ENCODE peak calls at places on chromosomes 5 and 9, in four cellular contexts. One of them, this sample, is unnamed. For H3K79me2, the result is how much of the 10 kb centered on the place peaks cover.

GRCh38 chr5:133746834-133747233 is 134.5 kb upstream of the FSTL4 start:
- DNase-seq in PC-3: no peak
- DNase-seq in HCT116: peak
- DNase-seq in fibroblast of lung: no peak
- DNase-seq in this sample: no peak

GRCh38 chr9:72753261-72753893 is 199.5 kb downstream of the ALDH1A1 start:
- DNase-seq in PC-3: peak
- DNase-seq in HCT116: no peak
- DNase-seq in fibroblast of lung: peak
- DNase-seq in this sample: no peak

GRCh38 chr5:59517926-59518585 is 375.5 kb downstream of the PDE4D start:
- DNase-seq in PC-3: peak
- DNase-seq in HCT116: no peak
- DNase-seq in fibroblast of lung: peak
- DNase-seq in this sample: no peak

GRCh38 chr9:127934248-127934647 is 3.4 kb downstream of the DPM2 start:
- DNase-seq in PC-3: no peak
- DNase-seq in HCT116: no peak
- DNase-seq in fibroblast of lung: no peak
- DNase-seq in this sample: no peak

GRCh38 chr5:17024686-17025180 is 88.6 kb upstream of the MYO10 start:
- DNase-seq in PC-3: peak
- DNase-seq in HCT116: no peak
- DNase-seq in fibroblast of lung: peak
- DNase-seq in this sample: peak

GRCh38 chr5:119943148-119943547 is 313.8 kb downstream of the FAM170A start:
- DNase-seq in PC-3: peak
- DNase-seq in HCT116: no peak
- DNase-seq in fibroblast of lung: peak
- DNase-seq in this sample: no peak

GRCh38 chr9:126515873-126516505 is 97.7 kb upstream of the LMX1B start:
- DNase-seq in PC-3: no peak
- DNase-seq in HCT116: no peak
- DNase-seq in fibroblast of lung: no peak
- DNase-seq in this sample: no peak

GRCh38 chr5:104942735-104943134 is 1380.1 kb upstream of the NUDT12 start:
- DNase-seq in PC-3: peak
- DNase-seq in HCT116: no peak
- DNase-seq in fibroblast of lung: peak
- DNase-seq in this sample: peak

GRCh38 chr5:130386155-130386554 is 481.9 kb downstream of the CHSY3 start:
- DNase-seq in PC-3: no peak
- DNase-seq in HCT116: no peak
- DNase-seq in fibroblast of lung: no peak
- DNase-seq in this sample: no peak

GRCh38 chr5:56070795-56071539 is 76.2 kb upstream of the IL6ST start:
- DNase-seq in PC-3: no peak
- DNase-seq in HCT116: no peak
- DNase-seq in fibroblast of lung: no peak
- DNase-seq in this sample: no peak

GRCh38 chr5:174046558-174046957 is 1.1 kb downstream of the NSG2 start:
- DNase-seq in PC-3: no peak
- DNase-seq in HCT116: no peak
- DNase-seq in fibroblast of lung: no peak
- DNase-seq in this sample: no peak

GRCh38 chr5:142841511-142842255 is 71.5 kb downstream of the ARHGAP26 start:
- DNase-seq in PC-3: no peak
- DNase-seq in HCT116: no peak
- DNase-seq in fibroblast of lung: peak
- DNase-seq in this sample: peak

GRCh38 chr9:92189782-92190535 is 74.7 kb upstream of the SPTLC1 start:
- DNase-seq in PC-3: no peak
- DNase-seq in HCT116: no peak
- DNase-seq in fibroblast of lung: no peak
- DNase-seq in this sample: no peak

GRCh38 chr5:125497651-125498050 is 751.2 kb upstream of the ZNF608 start:
- DNase-seq in PC-3: no peak
- DNase-seq in HCT116: no peak
- DNase-seq in fibroblast of lung: no peak
- DNase-seq in this sample: no peak

GRCh38 chr5:178413992-178414391 is 176.2 kb downstream of the COL23A1 start:
- DNase-seq in PC-3: no peak
- DNase-seq in HCT116: no peak
- DNase-seq in fibroblast of lung: no peak
- DNase-seq in this sample: no peak

GRCh38 chr5:160315968-160316367 is 3.6 kb upstream of the CCNJL start:
- DNase-seq in PC-3: peak
- DNase-seq in HCT116: peak
- DNase-seq in fibroblast of lung: peak
- DNase-seq in this sample: peak

GRCh38 chr9:91771027-91771426 is 179.0 kb downstream of the ROR2 start:
- DNase-seq in PC-3: peak
- DNase-seq in HCT116: no peak
- DNase-seq in fibroblast of lung: peak
- DNase-seq in this sample: peak

GRCh38 chr9:33024126-33024965 is 727 bp upstream of the DNAJA1 start:
- DNase-seq in PC-3: peak
- DNase-seq in HCT116: peak
- DNase-seq in fibroblast of lung: peak
- DNase-seq in this sample: no peak

GRCh38 chr9:100064872-100065581 is 33.8 kb downstream of the ERP44 start:
- DNase-seq in PC-3: peak
- DNase-seq in HCT116: no peak
- DNase-seq in fibroblast of lung: peak
- DNase-seq in this sample: peak

GRCh38 chr5:162377895-162378294 is 310.3 kb downstream of the GABRG2 start:
- DNase-seq in PC-3: no peak
- DNase-seq in HCT116: no peak
- DNase-seq in fibroblast of lung: no peak
- DNase-seq in this sample: no peak

GRCh38 chr5:116771466-116772151 is 197.0 kb upstream of the SEMA6A start:
- DNase-seq in PC-3: no peak
- DNase-seq in HCT116: no peak
- DNase-seq in fibroblast of lung: no peak
- DNase-seq in this sample: no peak

GRCh38 chr5:140365941-140366340 is 5.9 kb downstream of the SLC4A9 start:
- DNase-seq in PC-3: no peak
- DNase-seq in HCT116: no peak
- DNase-seq in fibroblast of lung: no peak
- DNase-seq in this sample: no peak

GRCh38 chr9:121323449-121324151 is 46.5 kb downstream of the STOM start:
- DNase-seq in PC-3: no peak
- DNase-seq in HCT116: no peak
- DNase-seq in fibroblast of lung: no peak
- DNase-seq in this sample: no peak

GRCh38 chr5:139669681-139670368 is 21.7 kb downstream of the CXXC5 start:
- DNase-seq in PC-3: no peak
- DNase-seq in HCT116: no peak
- DNase-seq in fibroblast of lung: no peak
- DNase-seq in this sample: no peak

GRCh38 chr5:17123010-17123409 is 94.4 kb upstream of the BASP1 start:
- DNase-seq in PC-3: no peak
- DNase-seq in HCT116: no peak
- DNase-seq in fibroblast of lung: no peak
- DNase-seq in this sample: no peak

GRCh38 chr5:179588166-179588565 is 35.3 kb downstream of the HNRNPH1 start:
- DNase-seq in PC-3: no peak
- DNase-seq in HCT116: no peak
- DNase-seq in fibroblast of lung: no peak
- DNase-seq in this sample: no peak

GRCh38 chr5:53262348-53262970 is 152.9 kb upstream of the MOCS2 start:
- DNase-seq in PC-3: peak
- DNase-seq in HCT116: peak
- DNase-seq in fibroblast of lung: peak
- DNase-seq in this sample: no peak

GRCh38 chr5:58357799-58358198 is 102.1 kb downstream of the PLK2 start:
- DNase-seq in PC-3: no peak
- DNase-seq in HCT116: no peak
- DNase-seq in fibroblast of lung: no peak
- DNase-seq in this sample: peak

GRCh38 chr9:132711846-132712245 is 41.6 kb downstream of the GTF3C4 start:
- DNase-seq in PC-3: no peak
- DNase-seq in HCT116: no peak
- DNase-seq in fibroblast of lung: no peak
- DNase-seq in this sample: peak

GRCh38 chr9:2620876-2621677 is 510 bp upstream of the VLDLR start:
- DNase-seq in PC-3: peak
- DNase-seq in HCT116: no peak
- DNase-seq in fibroblast of lung: peak
- DNase-seq in this sample: peak

GRCh38 chr5:72133212-72133990 is 26.1 kb downstream of the MAP1B start:
- DNase-seq in PC-3: peak
- DNase-seq in HCT116: no peak
- DNase-seq in fibroblast of lung: peak
- DNase-seq in this sample: no peak

DNA sequence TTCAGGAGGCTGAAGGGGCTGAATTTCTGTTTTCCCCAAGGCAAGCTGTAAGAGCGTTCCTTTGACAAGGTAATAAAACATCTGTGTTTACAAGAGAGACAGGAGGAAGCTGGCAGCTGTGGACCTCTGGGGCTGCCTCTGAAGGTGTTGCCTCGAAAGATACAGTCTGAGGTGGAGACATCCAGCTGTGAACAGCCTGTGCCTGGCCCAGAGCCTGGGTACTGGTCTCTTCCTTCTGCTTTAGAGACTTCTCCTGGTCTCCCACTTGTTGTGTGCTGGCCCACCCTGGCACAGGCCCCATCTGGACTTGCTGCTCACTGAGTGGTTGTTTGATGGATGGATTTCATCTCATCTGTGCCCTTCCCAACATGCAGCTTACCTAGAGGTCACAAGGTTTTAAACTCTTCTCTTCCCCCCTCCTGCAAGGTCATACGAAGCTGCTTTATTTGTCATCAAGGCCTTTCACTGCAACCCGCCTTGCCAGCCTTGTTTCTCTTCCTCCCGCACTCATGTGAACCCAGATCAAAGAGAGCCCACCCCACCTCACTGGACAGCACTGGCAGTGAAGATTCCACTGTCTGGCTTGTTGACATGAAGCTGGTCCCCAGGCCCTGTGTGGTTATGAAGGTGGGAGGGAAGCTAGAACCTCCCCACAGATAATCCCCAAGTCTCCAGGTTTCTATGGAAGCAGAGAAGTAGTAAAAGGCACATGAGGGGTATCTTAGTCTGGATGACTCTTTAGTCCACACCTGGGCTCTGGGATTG is 35.0 kb upstream of the ALDH1B1 start:
- DNase-seq in PC-3: no peak
- DNase-seq in HCT116: no peak
- DNase-seq in fibroblast of lung: no peak
- DNase-seq in this sample: no peak
- H3K79me2 ChIP-seq in PC-3: under half
- H3K79me2 ChIP-seq in HCT116: under half
- H3K79me2 ChIP-seq in fibroblast of lung: under half
- H3K79me2 ChIP-seq in this sample: under half

GRCh38 chr5:95920822-95921221 is 40.8 kb downstream of the ELL2 start:
- DNase-seq in PC-3: no peak
- DNase-seq in HCT116: no peak
- DNase-seq in fibroblast of lung: no peak
- DNase-seq in this sample: no peak
- H3K79me2 ChIP-seq in PC-3: half or more
- H3K79me2 ChIP-seq in HCT116: under half
- H3K79me2 ChIP-seq in fibroblast of lung: half or more
- H3K79me2 ChIP-seq in this sample: under half

GRCh38 chr5:172805736-172806255 is 28.3 kb upstream of the ERGIC1 start:
- DNase-seq in PC-3: no peak
- DNase-seq in HCT116: no peak
- DNase-seq in fibroblast of lung: no peak
- DNase-seq in this sample: no peak
- H3K79me2 ChIP-seq in PC-3: under half
- H3K79me2 ChIP-seq in HCT116: under half
- H3K79me2 ChIP-seq in fibroblast of lung: under half
- H3K79me2 ChIP-seq in this sample: under half

GRCh38 chr5:372556-372910 is 51.0 kb downstream of the AHRR start:
- DNase-seq in PC-3: no peak
- DNase-seq in HCT116: no peak
- DNase-seq in fibroblast of lung: no peak
- DNase-seq in this sample: no peak
- H3K79me2 ChIP-seq in PC-3: under half
- H3K79me2 ChIP-seq in HCT116: under half
- H3K79me2 ChIP-seq in fibroblast of lung: under half
- H3K79me2 ChIP-seq in this sample: under half

GRCh38 chr5:135429326-135429725 is 17.8 kb downstream of the DCANP1 start:
- DNase-seq in PC-3: no peak
- DNase-seq in HCT116: no peak
- DNase-seq in fibroblast of lung: peak
- DNase-seq in this sample: no peak
- H3K79me2 ChIP-seq in PC-3: under half
- H3K79me2 ChIP-seq in HCT116: under half
- H3K79me2 ChIP-seq in fibroblast of lung: under half
- H3K79me2 ChIP-seq in this sample: under half

GRCh38 chr5:170865622-170866021 is 3.8 kb downstream of the RANBP17 start:
- DNase-seq in PC-3: no peak
- DNase-seq in HCT116: no peak
- DNase-seq in fibroblast of lung: no peak
- DNase-seq in this sample: no peak

GRCh38 chr5:170863646-170864045 is 1.8 kb downstream of the RANBP17 start:
- DNase-seq in PC-3: no peak
- DNase-seq in HCT116: no peak
- DNase-seq in fibroblast of lung: peak
- DNase-seq in this sample: peak

GRCh38 chr5:170861855-170862766 is at the start of gene RANBP17:
- DNase-seq in PC-3: peak
- DNase-seq in HCT116: peak
- DNase-seq in fibroblast of lung: peak
- DNase-seq in this sample: peak

DNA sequence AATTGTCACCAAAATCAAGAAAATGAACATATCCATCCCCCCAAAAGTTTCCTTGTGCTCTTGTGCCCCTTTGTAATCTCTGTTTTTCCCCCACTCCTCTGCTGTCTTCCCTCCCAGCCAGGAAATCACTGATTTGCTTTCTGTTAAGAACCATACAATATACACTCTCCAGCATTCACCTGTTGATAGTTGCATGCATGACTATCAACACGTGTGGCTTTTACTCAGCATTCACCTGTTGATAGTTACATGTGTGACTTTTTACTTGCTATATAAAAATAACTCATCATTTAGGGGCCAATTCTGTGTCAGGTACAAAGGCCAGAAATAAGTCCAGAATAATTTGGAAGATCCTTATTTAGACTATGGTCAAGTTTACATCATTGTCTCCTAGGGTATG is 6.0 kb downstream of the RANBP17 start:
- DNase-seq in PC-3: no peak
- DNase-seq in HCT116: no peak
- DNase-seq in fibroblast of lung: no peak
- DNase-seq in this sample: no peak
- H3K79me2 ChIP-seq in PC-3: under half
- H3K79me2 ChIP-seq in HCT116: half or more
- H3K79me2 ChIP-seq in fibroblast of lung: under half
- H3K79me2 ChIP-seq in this sample: under half